ENCODE peak calls at places on chromosomes 3 and 15, in four cellular contexts. R, U, P and M are unnamed samples.
A peak's percentile ranks its signal among the peaks of the same experiment; 100 is the strongest.

GRCh38 chr15:88810449-88810848 is 7.2 kb downstream of the ACAN start:
- DNase-seq in P (no peak), U (no peak), R (no peak), M (no peak)

GRCh38 chr3:151146731-151147091 is 56.3 kb downstream of the GPR171 start:
- DNase-seq in R (no peak), P (no peak), U (no peak), M (no peak)

GRCh38 chr15:68417051-68417450 is 14.9 kb downstream of the ITGA11 start:
- DNase-seq in R (no peak), U (no peak), P (peak; percentile 60), M (peak; percentile 2)

GRCh38 chr3:193899001-193899400 is 236.9 kb upstream of the HES1 start:
- DNase-seq in U (no peak), R (no peak), P (no peak), M (no peak)

GRCh38 chr3:14404396-14405119 is 2.2 kb downstream of the SLC6A6 start:
- DNase-seq in R (peak; percentile 85), P (no peak), U (no peak), M (no peak)

GRCh38 chr15:100772478-100773378 is 106.9 kb upstream of the ALDH1A3 start:
- DNase-seq in R (peak; percentile 24), P (peak; percentile 57), U (no peak), M (no peak)

GRCh38 chr15:59315914-59316428 is 56.7 kb downstream of the MYO1E start:
- DNase-seq in R (no peak), P (no peak), U (no peak), M (no peak)

GRCh38 chr3:49132073-49132436 is 795 bp downstream of the LAMB2 start:
- DNase-seq in U (no peak), R (no peak), P (no peak), M (no peak)

GRCh38 chr3:32564195-32564594 is 6.5 kb downstream of the DYNC1LI1 start:
- DNase-seq in R (no peak), U (no peak), P (peak; percentile 1), M (no peak)

GRCh38 chr15:52232327-52232726 is 41.1 kb upstream of the GNB5 start:
- DNase-seq in R (no peak), P (no peak), U (no peak), M (no peak)

GRCh38 chr15:39232512-39232911 is 348.4 kb upstream of the THBS1 start:
- DNase-seq in R (no peak), U (no peak), P (no peak), M (no peak)

GRCh38 chr3:13233487-13234154 is 160.4 kb upstream of the IQSEC1 start:
- DNase-seq in P (no peak), R (no peak), U (no peak), M (no peak)

GRCh38 chr15:76865548-76865991 is 39.6 kb downstream of the SCAPER start:
- DNase-seq in R (no peak), P (no peak), U (no peak), M (no peak)

GRCh38 chr3:12898290-12898979 is 57.1 kb upstream of the RPL32 start:
- DNase-seq in R (no peak), U (no peak), P (no peak), M (no peak)

GRCh38 chr15:67146214-67146613 is 80.8 kb downstream of the SMAD3 start:
- DNase-seq in R (peak; percentile 57), U (peak; percentile 57), P (no peak), M (no peak)

GRCh38 chr3:174352227-174352626 is 506.9 kb upstream of the NAALADL2 start:
- DNase-seq in R (no peak), P (no peak), U (no peak), M (no peak)

GRCh38 chr3:51519848-51520247 is 18.7 kb upstream of the RAD54L2 start:
- DNase-seq in R (no peak), P (no peak), U (no peak), M (no peak)

GRCh38 chr15:33215941-33216872 is 21.7 kb upstream of the FMN1 start:
- DNase-seq in P (peak; percentile 8), U (no peak), R (no peak), M (no peak)

GRCh38 chr15:51550841-51551240 is 71.7 kb downstream of the DMXL2 start:
- DNase-seq in P (no peak), R (no peak), U (no peak), M (no peak)

GRCh38 chr15:23436421-23436820 is 10.6 kb downstream of the GOLGA6L2 start:
- DNase-seq in U (no peak), R (no peak), P (peak; percentile 19), M (no peak)

GRCh38 chr15:70507772-70508351 is 255.5 kb downstream of the UACA start:
- DNase-seq in U (no peak), R (no peak), P (no peak), M (no peak)

GRCh38 chr15:90414408-90415028 is 26.5 kb downstream of the IQGAP1 start:
- DNase-seq in U (no peak), R (no peak), P (no peak), M (no peak)

GRCh38 chr15:100972975-100973350 is 53.8 kb downstream of the LRRK1 start:
- DNase-seq in U (no peak), P (no peak), R (no peak), M (no peak)

DNA sequence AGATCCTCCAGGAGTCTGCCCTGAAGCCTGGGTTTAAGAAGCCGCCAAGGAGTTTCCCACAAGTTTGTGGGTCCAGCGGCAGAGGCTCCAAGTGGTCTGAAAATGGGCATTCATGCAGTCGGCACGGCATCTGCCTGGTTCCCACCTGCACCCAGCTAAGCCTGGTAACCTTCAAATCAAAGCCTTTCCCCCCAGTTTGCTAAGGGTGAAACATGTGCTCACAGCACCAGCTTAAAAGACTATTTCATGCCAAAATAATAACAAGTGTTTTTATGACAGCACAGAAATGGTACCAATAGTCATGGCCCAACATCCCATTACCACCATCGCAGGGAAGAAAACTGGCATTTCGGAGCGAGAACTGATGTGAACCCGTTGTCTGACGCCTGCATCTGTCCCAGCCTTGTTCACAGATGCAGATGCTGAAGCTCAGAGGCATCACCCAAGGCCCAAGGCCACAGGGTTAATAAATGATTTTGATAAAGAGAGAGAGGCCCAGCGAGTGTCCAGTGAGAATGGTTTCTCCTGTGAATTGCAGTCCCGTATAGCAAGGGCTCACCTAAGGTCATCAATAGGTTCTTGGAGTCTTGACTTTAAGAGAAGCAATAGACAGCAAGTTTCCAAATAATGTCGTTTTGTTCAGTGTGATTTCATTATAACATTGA is 188.0 kb upstream of the TPM1 start:
- DNase-seq in R (no peak), U (no peak), P (no peak), M (no peak)
- H3K4me3 ChIP-seq in R (no peak overlapping the region), U (no peak overlapping the region), P (no peak overlapping the region), M (no peak overlapping the region)

DNA sequence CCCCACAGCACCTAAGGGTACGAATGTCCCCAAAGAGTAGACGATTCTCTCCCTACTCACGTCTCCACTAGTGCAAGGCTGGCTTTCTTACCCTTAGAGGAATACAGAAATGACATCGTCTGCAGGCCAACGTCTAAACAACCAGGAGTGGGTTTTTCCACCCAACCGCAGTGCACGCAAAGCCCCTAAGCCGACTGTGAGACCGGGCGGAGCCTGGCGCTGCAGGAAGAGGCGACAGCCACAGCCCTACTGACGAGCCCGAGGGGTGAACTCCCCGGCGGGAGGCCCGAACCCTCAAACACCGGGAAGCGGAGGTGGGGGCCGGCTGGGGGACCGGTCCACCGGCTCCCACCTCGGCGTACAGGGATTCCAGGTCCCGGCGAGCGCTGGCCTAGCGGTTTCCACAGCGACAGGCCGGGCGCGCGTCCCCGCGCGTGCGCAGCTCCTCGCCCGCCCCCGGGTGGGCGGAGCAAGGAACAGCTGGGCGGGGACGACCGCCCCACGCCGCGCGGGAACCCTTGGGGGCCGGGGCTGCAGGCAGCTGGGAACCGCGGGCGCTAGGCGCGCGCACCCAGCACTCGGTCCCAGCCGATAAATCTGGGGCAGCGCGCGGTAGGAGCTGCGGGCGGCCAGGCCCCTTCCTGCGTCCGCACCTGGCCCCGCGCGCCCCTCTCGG is at the start of the genes CEP19 and PIGX:
- DNase-seq in P (peak; percentile 93), R (peak; percentile 92), U (peak; percentile 88), M (peak; percentile 54)
- TF ChIP-seq POLR2A in P (peak; percentile 44), R (peak; percentile 67), U (peak; percentile 88), M (peak; percentile 59)

GRCh38 chr3:129549805-129550204 is 6.8 kb downstream of the H1-8 start:
- DNase-seq in P (no peak), R (no peak), U (no peak), M (no peak)
- H3K27ac ChIP-seq in P (no peak overlapping the region), R (no peak overlapping the region), U (no peak overlapping the region), M (no peak overlapping the region)

GRCh38 chr3:69386535-69387385 is 872 bp upstream of the FRMD4B start:
- DNase-seq in P (no peak), U (no peak), R (no peak), M (no peak)
- H3K4me3 ChIP-seq in P (peak overlapping the region; percentile 57), U (peak overlapping the region; percentile 77), R (peak overlapping the region; percentile 59), M (peak overlapping the region; percentile 44)

GRCh38 chr3:114739627-114740026 is 407.5 kb downstream of the ZBTB20 start:
- DNase-seq in P (no peak), R (no peak), U (no peak), M (no peak)

GRCh38 chr3:114741066-114741465 is 406.0 kb downstream of the ZBTB20 start:
- DNase-seq in U (no peak), P (no peak), R (no peak), M (no peak)

GRCh38 chr3:114743746-114744145 is 403.3 kb downstream of the ZBTB20 start:
- DNase-seq in R (no peak), U (no peak), P (no peak), M (no peak)

GRCh38 chr3:114746502-114746901 is 400.6 kb downstream of the ZBTB20 start:
- DNase-seq in P (no peak), U (no peak), R (no peak), M (no peak)

DNA sequence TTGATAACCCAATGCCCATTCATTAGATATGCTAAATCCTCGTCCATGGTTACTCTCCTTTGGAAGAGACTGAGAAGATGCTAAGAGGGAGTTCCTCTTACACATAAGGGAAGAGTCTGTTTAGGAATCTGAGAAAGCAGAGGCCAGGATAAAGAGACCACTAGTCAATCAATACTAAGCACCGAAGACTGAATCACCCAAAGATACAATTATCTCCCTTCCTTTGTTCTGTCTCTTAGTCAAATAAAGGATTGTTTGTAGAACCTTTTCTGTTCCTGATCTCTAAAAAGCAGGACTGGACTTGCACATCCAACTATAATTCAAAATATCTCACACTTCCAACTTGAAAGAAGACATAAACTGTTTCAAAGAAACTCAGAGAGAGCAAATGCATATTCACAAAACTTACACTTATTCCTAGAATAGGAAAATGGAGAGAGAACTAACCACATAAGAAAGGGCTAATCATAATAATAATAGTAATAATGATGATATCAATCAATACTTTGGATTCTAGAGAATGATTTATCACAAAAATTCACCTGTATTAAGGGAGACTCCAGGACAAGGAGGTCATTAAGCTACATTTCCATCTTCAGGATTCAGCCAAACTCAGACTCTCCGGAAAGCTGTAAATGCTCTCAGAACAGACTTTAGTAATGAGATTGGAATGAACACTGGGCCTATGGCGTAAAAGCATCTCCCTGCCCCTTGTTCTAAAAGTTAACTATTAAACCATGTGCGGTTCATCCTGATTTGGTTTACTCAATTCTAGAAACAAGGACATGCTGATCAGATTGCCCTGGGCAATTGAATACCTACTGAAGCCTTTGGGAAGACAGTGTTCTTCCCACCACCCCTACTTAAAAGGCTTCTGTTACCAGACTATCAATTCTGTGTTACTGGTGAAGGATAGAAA is 401.5 kb downstream of the ZBTB20 start:
- DNase-seq in U (no peak), P (no peak), R (peak; percentile 47), M (no peak)
- TF ChIP-seq POLR2A in U (no peak), P (no peak), R (no peak), M (no peak)

DNA sequence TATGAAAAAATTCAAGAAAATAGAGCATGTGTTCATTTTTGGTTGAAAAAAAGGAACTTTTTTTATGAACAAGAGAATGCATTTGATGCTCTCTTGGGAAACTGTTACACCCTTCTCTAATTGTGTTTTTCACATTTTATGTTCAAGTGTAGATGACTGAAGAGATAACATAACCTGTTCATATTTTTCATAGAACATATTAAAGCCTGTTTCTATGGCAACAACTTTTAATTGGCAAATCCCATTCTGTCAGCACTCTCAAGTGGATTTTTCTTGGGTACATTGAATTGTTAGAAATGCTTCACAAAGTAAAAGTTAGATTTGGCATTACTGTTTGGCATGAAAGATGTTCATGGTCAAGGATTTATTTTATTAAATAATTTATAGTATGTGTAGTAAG is 117.5 kb downstream of the MBNL1 start:
- DNase-seq in R (no peak), P (no peak), U (no peak), M (no peak)
- H3K27ac ChIP-seq in R (no peak overlapping the region), P (peak overlapping the region; percentile 79), U (peak overlapping the region; percentile 44), M (peak overlapping the region; percentile 83)